ENCODE peak calls at places on chromosomes 11 and 22, in seven cellular contexts. S is uterus; O is OCI-LY7; N is heart right ventricle; G is CD8-positive, alpha-beta memory T cell; L is small intestine; K is cardiac muscle cell. D is an unnamed sample. For H3K36me3, the result is how much of the 10 kb centered on the place peaks cover.

GRCh38 chr11:76604081-76604601 is 66.4 kb downstream of the LRRC32 start:
- DNase-seq in N (no peak), S (no peak), L (no peak), G (no peak), K (no peak), O (no peak), D (no peak)

GRCh38 chr11:6755303-6755952 is 16.3 kb downstream of the OR2AG2 start:
- DNase-seq in G (peak), L (peak), O (peak), N (no peak), K (peak), S (no peak), D (peak)

GRCh38 chr22:33831207-33831606 is 89.1 kb downstream of the LARGE1 start:
- DNase-seq in O (no peak), S (no peak), K (no peak), L (no peak), N (no peak), G (no peak), D (no peak)

GRCh38 chr22:17103351-17103750 is 17.8 kb downstream of the TMEM121B start:
- DNase-seq in S (no peak), K (no peak), O (no peak), L (no peak), G (no peak), N (no peak), D (no peak)

GRCh38 chr11:27514558-27514957 is 8.0 kb upstream of the LIN7C start:
- DNase-seq in S (no peak), O (no peak), K (no peak), G (no peak), N (no peak), L (no peak), D (no peak)

GRCh38 chr11:95327273-95327948 is 96.4 kb upstream of the SESN3 start:
- DNase-seq in L (no peak), O (no peak), G (no peak), K (no peak), S (no peak), N (no peak), D (no peak)

GRCh38 chr22:49827853-49828598 is at the start of gene BRD1:
- DNase-seq in N (peak), S (no peak), O (peak), K (peak), G (peak), L (peak), D (peak)

GRCh38 chr22:38314992-38315800 is 2.0 kb downstream of the CSNK1E start:
- DNase-seq in S (no peak), O (peak), L (peak), K (no peak), N (peak), G (no peak), D (no peak)

GRCh38 chr11:126833020-126833419 is 167.6 kb downstream of the KIRREL3 start:
- DNase-seq in S (no peak), L (no peak), O (no peak), K (no peak), G (no peak), N (no peak), D (no peak)

GRCh38 chr22:32926600-32926999 is 125.1 kb downstream of the TIMP3 start:
- DNase-seq in N (no peak), G (no peak), L (peak), S (no peak), O (peak), K (peak), D (no peak)

GRCh38 chr11:112563808-112564207 is 303.1 kb upstream of the PLET1 start:
- DNase-seq in L (no peak), S (no peak), O (no peak), G (no peak), N (no peak), K (no peak), D (no peak)

GRCh38 chr11:61728066-61728939 is 24.1 kb upstream of the MYRF start:
- DNase-seq in G (no peak), S (no peak), N (no peak), L (no peak), K (no peak), O (no peak), D (no peak)

GRCh38 chr11:97574976-97575665 is 1185.3 kb downstream of the JRKL start:
- DNase-seq in L (no peak), O (no peak), G (no peak), S (no peak), K (no peak), N (no peak), D (no peak)

DNA sequence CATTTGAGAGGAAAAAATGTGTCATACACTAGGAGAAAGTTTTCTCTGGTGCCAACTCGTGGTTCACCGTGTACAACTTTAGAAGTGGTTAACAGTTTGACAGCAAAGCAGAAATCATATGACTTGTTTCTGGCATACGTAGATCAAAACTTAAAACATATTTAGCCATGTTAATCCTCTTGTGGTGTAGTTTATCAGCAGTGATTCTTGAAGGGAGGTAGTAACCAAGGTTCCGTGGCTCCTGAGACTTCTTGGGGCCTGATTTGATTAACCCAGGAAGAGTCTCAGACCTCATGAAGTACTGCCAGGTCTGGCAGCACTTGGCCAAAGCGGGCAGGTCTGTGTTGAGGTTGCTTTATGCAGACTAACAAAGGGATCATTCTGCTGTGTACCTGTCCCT is 40.5 kb downstream of the SREBF2 start:
- DNase-seq in S (no peak), G (no peak), K (no peak), N (no peak), L (no peak), O (no peak), D (no peak)
- H3K36me3 ChIP-seq in S (under half), G (under half), K (half or more), N (half or more), L (under half), O (half or more), D (half or more)

GRCh38 chr22:44893731-44894080 is 116.1 kb downstream of the PHF21B start:
- DNase-seq in N (no peak), G (no peak), L (no peak), O (no peak), S (no peak), K (no peak), D (no peak)
- H3K36me3 ChIP-seq in N (under half), G (under half), L (under half), O (under half), S (under half), K (under half), D (under half)

DNA sequence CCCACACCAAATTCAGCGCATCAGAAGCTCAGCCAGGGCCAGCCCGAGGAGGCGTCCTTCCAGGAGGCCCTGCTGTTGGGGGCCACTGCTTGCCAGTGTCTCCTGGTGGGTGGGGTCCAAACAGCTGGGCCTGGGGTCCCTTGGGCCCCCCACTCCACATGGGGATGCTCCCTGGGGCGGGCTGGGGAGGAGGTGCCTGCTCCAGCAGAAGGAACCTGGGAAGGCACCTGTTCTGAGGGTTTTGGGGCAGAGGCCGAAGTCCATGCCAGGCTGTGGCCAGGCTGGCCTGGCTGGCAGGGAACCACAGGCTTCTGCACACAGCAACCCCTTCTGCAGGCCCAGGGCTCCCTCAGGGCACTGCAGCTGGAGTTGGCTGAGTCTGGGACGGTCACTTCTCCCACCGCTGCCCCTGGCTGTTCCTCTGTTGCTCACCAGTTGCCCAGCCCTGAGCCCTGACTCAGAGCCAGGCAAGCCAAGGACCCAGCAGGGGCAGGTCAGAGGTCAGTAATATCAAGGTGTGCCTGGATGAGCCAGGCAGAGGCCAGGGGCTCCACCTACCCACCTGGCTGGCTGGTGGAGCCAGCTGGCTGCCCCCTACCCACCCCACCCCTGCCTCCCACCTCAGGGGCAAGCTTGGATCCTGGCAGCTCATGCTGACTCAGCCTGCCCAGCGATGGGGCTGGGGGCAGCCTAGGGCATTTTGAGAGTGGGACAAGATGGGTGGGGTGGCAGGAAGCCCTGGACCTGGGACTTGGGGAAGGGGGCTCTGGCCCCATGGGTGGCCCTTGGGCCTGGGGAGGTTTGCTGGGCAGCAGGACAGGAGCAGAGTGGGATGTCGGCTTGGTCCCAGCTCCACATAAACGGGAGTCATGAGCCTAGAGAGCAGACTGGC is 12.0 kb upstream of the PHLDA2 start:
- DNase-seq in O (no peak), S (no peak), L (peak), G (no peak), N (no peak), K (no peak), D (peak)
- H3K36me3 ChIP-seq in O (under half), S (under half), L (under half), G (under half), N (under half), K (under half), D (under half)

GRCh38 chr22:29341849-29342127 is 26.3 kb upstream of the RASL10A start:
- DNase-seq in S (no peak), G (no peak), N (no peak), K (no peak), L (no peak), O (no peak), D (no peak)

GRCh38 chr22:29342577-29343312 is 27.2 kb upstream of the RASL10A start:
- DNase-seq in S (no peak), G (no peak), N (no peak), L (no peak), O (no peak), K (peak), D (no peak)

GRCh38 chr22:29342177-29342576 is 26.7 kb upstream of the RASL10A start:
- DNase-seq in N (no peak), O (no peak), S (no peak), L (no peak), G (no peak), K (no peak), D (no peak)

GRCh38 chr22:29344137-29344536 is 28.6 kb upstream of the RASL10A start:
- DNase-seq in L (no peak), O (no peak), G (no peak), K (peak), N (peak), S (peak), D (peak)

GRCh38 chr22:29343313-29343805 is 27.9 kb upstream of the RASL10A start:
- DNase-seq in S (no peak), G (no peak), L (no peak), O (no peak), K (peak), N (peak), D (peak)
- H3K36me3 ChIP-seq in S (under half), G (under half), L (under half), O (half or more), K (under half), N (half or more), D (half or more)

GRCh38 chr11:455566-456147 is 5.6 kb downstream of the PTDSS2 start:
- DNase-seq in S (no peak), N (no peak), K (no peak), O (no peak), G (no peak), L (no peak), D (no peak)
- H3K36me3 ChIP-seq in S (under half), N (under half), K (under half), O (under half), G (under half), L (under half), D (under half)

GRCh38 chr22:31876156-31877035 is 67.9 kb upstream of the YWHAH start:
- DNase-seq in G (no peak), K (no peak), N (no peak), L (no peak), S (no peak), O (no peak), D (no peak)

GRCh38 chr22:31882971-31883370 is 61.4 kb upstream of the YWHAH start:
- DNase-seq in K (no peak), S (no peak), N (no peak), G (no peak), O (no peak), L (no peak), D (no peak)

GRCh38 chr22:31881867-31882266 is 62.5 kb upstream of the YWHAH start:
- DNase-seq in L (no peak), S (no peak), N (no peak), G (no peak), O (no peak), K (no peak), D (no peak)

GRCh38 chr22:31881198-31881597 is 63.1 kb upstream of the YWHAH start:
- DNase-seq in K (no peak), O (no peak), G (no peak), L (no peak), S (no peak), N (no peak), D (no peak)

DNA sequence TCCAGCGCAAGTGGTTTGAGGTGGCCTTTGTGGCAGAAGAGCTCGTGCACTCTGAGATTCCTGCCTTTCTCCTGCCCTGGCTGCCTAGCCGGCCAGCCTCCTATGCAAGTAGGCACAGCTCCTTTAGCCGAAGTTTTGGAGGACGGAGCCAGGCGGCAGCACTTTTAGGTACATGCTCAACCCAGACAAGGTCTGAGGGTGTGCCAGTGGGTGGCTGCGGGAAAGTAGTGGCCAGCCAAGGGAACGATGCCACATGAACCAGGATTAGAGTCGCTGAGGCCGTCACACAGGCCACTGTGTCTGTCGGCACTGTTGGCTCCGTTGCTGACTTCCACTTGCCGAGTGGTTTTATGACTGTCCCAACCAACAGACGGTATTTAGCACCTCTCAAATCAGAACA is 64.8 kb upstream of the YWHAH start:
- DNase-seq in G (no peak), S (no peak), L (no peak), K (no peak), O (no peak), N (no peak), D (no peak)
- H3K36me3 ChIP-seq in G (under half), S (under half), L (under half), K (under half), O (half or more), N (half or more), D (under half)

DNA sequence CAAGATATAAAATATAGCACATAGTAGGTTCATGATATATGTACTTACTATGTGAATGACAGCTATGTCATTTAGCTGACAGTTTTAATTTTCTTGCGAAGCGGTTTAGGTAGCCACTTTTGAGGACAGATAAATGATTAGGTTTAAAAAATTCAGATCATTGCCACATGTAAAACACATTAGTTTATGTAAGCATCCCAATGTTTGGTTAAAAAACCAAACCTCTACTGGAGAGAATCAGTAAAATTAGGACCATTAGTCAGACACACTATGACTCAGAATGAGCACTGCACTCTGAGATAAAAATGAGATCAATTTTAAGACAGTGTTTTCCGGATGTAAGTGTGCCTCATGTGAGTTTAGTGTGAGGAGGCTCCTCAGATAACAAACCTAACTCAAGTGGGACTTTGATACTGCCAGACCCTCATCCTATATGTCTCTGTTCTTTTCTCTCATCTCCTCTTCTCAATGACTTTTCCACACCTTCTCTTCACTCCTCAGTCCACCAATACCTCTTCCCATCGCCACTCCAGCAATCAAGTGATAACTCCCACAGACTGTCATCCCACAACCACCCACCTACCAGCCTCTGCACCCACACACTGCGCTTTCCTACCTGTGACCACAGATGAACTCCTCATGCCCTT is 6.8 kb upstream of the OR2AT4 start:
- DNase-seq in K (no peak), N (no peak), S (no peak), O (no peak), G (no peak), L (no peak), D (no peak)
- H3K36me3 ChIP-seq in K (under half), N (under half), S (under half), O (under half), G (under half), L (under half), D (under half)

GRCh38 chr11:114304969-114305368 is 8.8 kb downstream of the NNMT start:
- DNase-seq in G (no peak), S (no peak), O (no peak), L (no peak), N (no peak), K (no peak), D (no peak)
- H3K36me3 ChIP-seq in G (under half), S (under half), O (under half), L (under half), N (under half), K (under half), D (under half)

GRCh38 chr11:121554552-121554951 is 101.8 kb upstream of the SORL1-AS1 start:
- DNase-seq in L (no peak), K (peak), S (no peak), N (no peak), G (no peak), O (no peak), D (no peak)
- H3K36me3 ChIP-seq in L (under half), K (under half), S (under half), N (under half), G (half or more), O (half or more), D (under half)